ENCODE peak calls at places on chromosome 16, in ten cellular contexts. A is thoracic aorta, F is psoas muscle, O is heart right ventricle, Z is pancreas, C is lung, Y is A549, I is upper lobe of right lung, W is MM.1S, L is neural progenitor cell. Q is an unnamed sample.

GRCh38 chr16:67190041-67190440 is at the start of gene EXOC3L1:
- DNase-seq in A (no peak), F (no peak), O (no peak), Z (no peak), C (no peak), Y (no peak), I (no peak), W (no peak), L (no peak), Q (no peak)

GRCh38 chr16:52873997-52874500 is 178.6 kb downstream of the CHD9NB start:
- DNase-seq in A (no peak), F (no peak), O (no peak), Z (no peak), C (no peak), Y (no peak), I (no peak), W (no peak), L (peak), Q (no peak)

GRCh38 chr16:7853197-7853596 is 520.6 kb downstream of the RBFOX1 start:
- DNase-seq in A (no peak), F (no peak), O (no peak), Z (no peak), C (no peak), Y (no peak), I (no peak), W (no peak), L (no peak), Q (no peak)

GRCh38 chr16:11955713-11956123 is 9.3 kb upstream of the TNFRSF17 start:
- DNase-seq in A (no peak), F (no peak), O (no peak), Z (no peak), C (no peak), Y (peak), I (no peak), W (no peak), L (no peak), Q (peak)

GRCh38 chr16:86519649-86520316 is 9.5 kb downstream of the FOXF1 start:
- DNase-seq in A (no peak), F (peak), O (peak), Z (peak), C (no peak), Y (peak), I (peak), W (peak), L (peak), Q (peak)

GRCh38 chr16:12178251-12178990 is 201.9 kb downstream of the SNX29 start:
- DNase-seq in A (no peak), F (peak), O (peak), Z (no peak), C (peak), Y (no peak), I (no peak), W (no peak), L (peak), Q (no peak)

GRCh38 chr16:6835516-6835915 is 497.1 kb upstream of the RBFOX1 start:
- DNase-seq in A (no peak), F (no peak), O (no peak), Z (no peak), C (no peak), Y (no peak), I (no peak), W (no peak), L (no peak), Q (no peak)

GRCh38 chr16:69089091-69089912 is 16.2 kb upstream of the HAS3 start:
- DNase-seq in A (no peak), F (no peak), O (no peak), Z (no peak), C (no peak), Y (peak), I (peak), W (no peak), L (peak), Q (peak)

GRCh38 chr16:27378871-27379580 is 22.9 kb upstream of the IL21R start:
- DNase-seq in A (no peak), F (no peak), O (no peak), Z (no peak), C (no peak), Y (no peak), I (no peak), W (no peak), L (no peak), Q (no peak)

GRCh38 chr16:49281843-49282642 is 405 bp upstream of the CBLN1 start:
- DNase-seq in A (no peak), F (peak), O (peak), Z (peak), C (peak), Y (peak), I (peak), W (peak), L (peak), Q (peak)

GRCh38 chr16:46629331-46629843 is 8.2 kb upstream of the SHCBP1 start:
- DNase-seq in A (no peak), F (no peak), O (no peak), Z (no peak), C (no peak), Y (peak), I (no peak), W (peak), L (peak), Q (peak)

GRCh38 chr16:24908716-24909115 is 63.0 kb downstream of the SLC5A11 start:
- DNase-seq in A (no peak), F (no peak), O (no peak), Z (no peak), C (no peak), Y (no peak), I (no peak), W (no peak), L (no peak), Q (no peak)

GRCh38 chr16:28935924-28936783 is 4.4 kb downstream of the CD19 start:
- DNase-seq in A (peak), F (peak), O (peak), Z (peak), C (peak), Y (peak), I (peak), W (peak), L (peak), Q (peak)

GRCh38 chr16:17259751-17260270 is 210.9 kb downstream of the XYLT1 start:
- DNase-seq in A (no peak), F (no peak), O (no peak), Z (no peak), C (no peak), Y (no peak), I (no peak), W (no peak), L (no peak), Q (no peak)

GRCh38 chr16:57091200-57091989 is 988 bp upstream of the CPNE2 start:
- DNase-seq in A (peak), F (peak), O (peak), Z (peak), C (peak), Y (peak), I (peak), W (no peak), L (peak), Q (peak)

GRCh38 chr16:50509521-50510341 is 38.5 kb upstream of the NKD1 start:
- DNase-seq in A (no peak), F (no peak), O (no peak), Z (no peak), C (no peak), Y (peak), I (no peak), W (no peak), L (peak), Q (peak)

GRCh38 chr16:85056211-85056748 is 28.7 kb downstream of the KIAA0513 start:
- DNase-seq in A (no peak), F (no peak), O (no peak), Z (no peak), C (no peak), Y (no peak), I (no peak), W (no peak), L (peak), Q (no peak)

GRCh38 chr16:49277386-49277742 is 4.3 kb downstream of the CBLN1 start:
- DNase-seq in A (no peak), F (no peak), O (no peak), Z (no peak), C (no peak), Y (no peak), I (no peak), W (no peak), L (peak), Q (no peak)

GRCh38 chr16:70348991-70349390 is 2.3 kb downstream of the DDX19A start:
- DNase-seq in A (no peak), F (no peak), O (peak), Z (no peak), C (no peak), Y (no peak), I (no peak), W (no peak), L (no peak), Q (no peak)

GRCh38 chr16:85029413-85029794 is 1.8 kb downstream of the KIAA0513 start:
- DNase-seq in A (no peak), F (no peak), O (no peak), Z (no peak), C (no peak), Y (no peak), I (no peak), W (peak), L (no peak), Q (no peak)

GRCh38 chr16:11791144-11791828 is 5.8 kb downstream of the ZC3H7A start:
- DNase-seq in A (no peak), F (no peak), O (no peak), Z (no peak), C (peak), Y (no peak), I (peak), W (no peak), L (peak), Q (no peak)

GRCh38 chr16:3740934-3741333 is 23.6 kb upstream of the TRAP1 start:
- DNase-seq in A (no peak), F (no peak), O (no peak), Z (no peak), C (no peak), Y (no peak), I (no peak), W (no peak), L (no peak), Q (no peak)

GRCh38 chr16:48597563-48598392 is 12.2 kb downstream of the N4BP1 start:
- DNase-seq in A (no peak), F (no peak), O (no peak), Z (no peak), C (no peak), Y (no peak), I (no peak), W (no peak), L (no peak), Q (no peak)

GRCh38 chr16:22232277-22233049 is 26.4 kb downstream of the EEF2K start:
- DNase-seq in A (no peak), F (no peak), O (no peak), Z (peak), C (peak), Y (peak), I (peak), W (no peak), L (no peak), Q (peak)

GRCh38 chr16:72689851-72690250 is 358.1 kb downstream of the ZFHX3 start:
- DNase-seq in A (no peak), F (no peak), O (no peak), Z (no peak), C (no peak), Y (no peak), I (no peak), W (no peak), L (no peak), Q (no peak)

GRCh38 chr16:48358419-48358818 is 26.8 kb downstream of the SIAH1 start:
- DNase-seq in A (no peak), F (no peak), O (no peak), Z (no peak), C (no peak), Y (no peak), I (no peak), W (no peak), L (no peak), Q (no peak)

GRCh38 chr16:66382966-66383299 is 16.4 kb downstream of the CDH5 start:
- DNase-seq in A (no peak), F (no peak), O (no peak), Z (no peak), C (no peak), Y (peak), I (no peak), W (no peak), L (no peak), Q (peak)

GRCh38 chr16:6573577-6573976 is 759.1 kb upstream of the RBFOX1 start:
- DNase-seq in A (no peak), F (peak), O (no peak), Z (no peak), C (no peak), Y (no peak), I (peak), W (peak), L (peak), Q (no peak)

GRCh38 chr16:78375055-78375679 is 275.7 kb downstream of the WWOX start:
- DNase-seq in A (no peak), F (peak), O (no peak), Z (no peak), C (no peak), Y (no peak), I (no peak), W (no peak), L (no peak), Q (no peak)

GRCh38 chr16:83482545-83483162 is 325.1 kb upstream of the HSBP1 start:
- DNase-seq in A (no peak), F (no peak), O (no peak), Z (no peak), C (no peak), Y (no peak), I (no peak), W (no peak), L (no peak), Q (no peak)

GRCh38 chr16:70407811-70408274 is 31.1 kb downstream of the ST3GAL2 start:
- DNase-seq in A (no peak), F (no peak), O (no peak), Z (no peak), C (no peak), Y (no peak), I (no peak), W (no peak), L (peak), Q (no peak)

GRCh38 chr16:89314858-89315257 is 97.4 kb downstream of the ZNF778 start:
- DNase-seq in A (no peak), F (no peak), O (no peak), Z (no peak), C (no peak), Y (no peak), I (no peak), W (no peak), L (no peak), Q (no peak)
- H3K4me3 ChIP-seq in A (no peak), F (no peak), O (no peak), Z (no peak), C (no peak), Y (no peak), I (no peak), W (no peak), L (no peak), Q (no peak)

GRCh38 chr16:661184-661821 is 6.6 kb upstream of the RHOT2 start:
- DNase-seq in A (no peak), F (no peak), O (no peak), Z (no peak), C (no peak), Y (no peak), I (no peak), W (no peak), L (no peak), Q (no peak)
- TF ChIP-seq CTCF in A (no peak), F (no peak), O (no peak), Z (no peak), C (no peak), Y (no peak), I (no peak), W (no peak), L (no peak), Q (peak)

DNA sequence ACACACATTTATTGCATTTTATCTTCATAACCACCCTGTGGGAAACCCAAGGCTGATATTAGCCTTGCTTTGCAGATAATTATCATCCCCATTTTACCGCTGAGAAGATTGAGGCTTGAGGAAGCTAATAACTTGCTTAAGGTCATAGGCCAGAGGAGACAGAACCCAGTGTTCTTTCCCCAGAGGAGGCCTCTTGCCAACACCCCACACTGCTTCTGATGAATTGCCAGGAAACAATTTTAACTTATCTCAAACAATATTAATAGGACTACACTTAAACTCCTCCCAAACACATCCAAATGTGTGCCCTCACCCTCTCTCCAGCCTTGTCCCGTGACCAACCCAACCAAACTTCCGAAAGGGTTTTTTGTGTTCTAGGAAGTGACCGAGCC is 2.1 kb upstream of the SPG7 start:
- DNase-seq in A (no peak), F (no peak), O (no peak), Z (no peak), C (no peak), Y (no peak), I (no peak), W (no peak), L (no peak), Q (no peak)
- H3K4me3 ChIP-seq in A (peak), F (peak), O (no peak), Z (no peak), C (no peak), Y (peak), I (peak), W (no peak), L (no peak), Q (no peak)

DNA sequence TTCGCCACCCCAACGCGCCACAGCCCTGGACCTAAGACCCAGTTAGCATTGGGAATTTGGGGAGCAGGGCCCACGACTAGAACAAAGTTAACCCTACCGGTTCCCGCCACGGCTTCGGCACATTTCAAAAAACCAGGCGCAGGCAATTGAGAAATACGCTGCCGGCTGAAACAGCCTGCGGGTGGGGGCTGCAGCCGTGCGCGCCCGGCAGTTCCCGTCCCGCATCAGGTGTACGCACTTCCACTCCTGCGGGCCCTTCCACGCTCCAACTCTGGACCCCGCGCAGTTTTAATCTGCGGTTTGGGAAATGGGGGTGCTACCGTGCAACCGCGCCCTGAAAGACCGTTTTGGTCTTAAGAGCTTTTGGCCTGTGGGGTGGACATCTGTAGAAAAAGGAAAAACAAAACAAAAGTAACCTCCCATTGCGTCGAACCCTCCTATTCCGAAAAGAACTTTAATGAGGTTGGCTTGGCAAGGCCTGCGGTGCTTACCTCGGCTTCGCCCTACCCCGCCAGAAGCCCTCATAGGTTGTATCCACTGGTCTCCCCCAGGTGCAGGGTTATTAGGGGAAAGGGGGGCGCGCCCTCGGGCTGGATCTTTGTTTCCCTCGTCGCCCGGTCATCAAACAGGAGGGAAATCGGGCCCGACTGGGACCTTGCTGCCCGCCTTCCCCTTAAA is 7.1 kb downstream of the IRX5 start:
- DNase-seq in A (no peak), F (no peak), O (no peak), Z (no peak), C (no peak), Y (no peak), I (peak), W (no peak), L (no peak), Q (no peak)
- TF ChIP-seq CTCF in A (no peak), F (no peak), O (no peak), Z (no peak), C (no peak), Y (peak), I (no peak), W (no peak), L (no peak), Q (no peak)

GRCh38 chr16:19175492-19176262 is 7.6 kb downstream of the SYT17 start:
- DNase-seq in A (no peak), F (no peak), O (no peak), Z (no peak), C (no peak), Y (no peak), I (no peak), W (no peak), L (no peak), Q (no peak)
- H3K4me3 ChIP-seq in A (no peak), F (no peak), O (no peak), Z (no peak), C (no peak), Y (no peak), I (no peak), W (no peak), L (no peak), Q (no peak)

DNA sequence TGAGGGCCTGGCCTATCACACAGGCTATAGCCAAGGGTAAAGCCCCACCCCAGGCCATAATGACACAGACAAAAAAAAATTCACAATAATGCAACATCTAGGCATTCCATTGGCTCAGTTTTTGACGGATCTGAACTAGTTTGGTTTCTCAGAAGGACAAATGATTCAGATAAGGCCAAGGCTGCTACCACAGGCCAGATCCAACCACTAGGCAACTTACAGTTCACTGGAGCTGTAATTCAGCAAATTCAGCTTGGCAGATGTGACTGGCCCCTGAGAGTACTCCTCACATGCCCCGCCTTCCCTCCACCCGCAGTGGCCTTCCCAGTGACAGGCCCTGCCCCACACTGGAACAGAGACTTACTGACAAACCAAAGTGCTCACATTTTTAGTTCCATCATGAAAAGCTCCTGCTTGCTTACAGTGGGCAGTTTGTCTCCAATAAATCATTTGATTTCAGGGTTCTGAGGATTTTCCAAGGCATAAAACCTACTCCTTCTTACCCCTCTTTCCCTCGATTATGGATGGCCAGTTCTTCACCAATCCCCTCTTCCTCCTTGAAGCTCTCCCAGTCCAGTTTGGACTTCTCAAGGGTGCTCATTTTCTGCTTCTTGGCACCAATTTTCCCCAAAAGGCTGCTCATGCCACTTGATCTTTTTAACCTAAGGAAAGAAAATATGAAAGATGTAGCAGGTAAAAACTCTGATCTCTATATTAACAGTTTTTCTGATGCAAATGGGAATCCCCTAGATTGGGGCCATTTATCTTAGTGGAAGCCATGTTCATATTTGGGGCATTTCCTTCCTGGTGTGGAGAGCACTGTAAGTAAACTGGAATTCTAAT is 53.3 kb upstream of the BCAR1 start:
- DNase-seq in A (peak), F (no peak), O (peak), Z (peak), C (no peak), Y (peak), I (no peak), W (no peak), L (no peak), Q (peak)
- TF ChIP-seq CTCF in A (peak), F (no peak), O (no peak), Z (no peak), C (no peak), Y (no peak), I (no peak), W (no peak), L (no peak), Q (peak)

GRCh38 chr16:980595-980854 is 1.0 kb upstream of the SOX8 start:
- DNase-seq in A (no peak), F (no peak), O (no peak), Z (no peak), C (no peak), Y (no peak), I (no peak), W (no peak), L (no peak), Q (no peak)
- H3K4me3 ChIP-seq in A (peak), F (peak), O (peak), Z (peak), C (peak), Y (peak), I (peak), W (no peak), L (peak), Q (no peak)

DNA sequence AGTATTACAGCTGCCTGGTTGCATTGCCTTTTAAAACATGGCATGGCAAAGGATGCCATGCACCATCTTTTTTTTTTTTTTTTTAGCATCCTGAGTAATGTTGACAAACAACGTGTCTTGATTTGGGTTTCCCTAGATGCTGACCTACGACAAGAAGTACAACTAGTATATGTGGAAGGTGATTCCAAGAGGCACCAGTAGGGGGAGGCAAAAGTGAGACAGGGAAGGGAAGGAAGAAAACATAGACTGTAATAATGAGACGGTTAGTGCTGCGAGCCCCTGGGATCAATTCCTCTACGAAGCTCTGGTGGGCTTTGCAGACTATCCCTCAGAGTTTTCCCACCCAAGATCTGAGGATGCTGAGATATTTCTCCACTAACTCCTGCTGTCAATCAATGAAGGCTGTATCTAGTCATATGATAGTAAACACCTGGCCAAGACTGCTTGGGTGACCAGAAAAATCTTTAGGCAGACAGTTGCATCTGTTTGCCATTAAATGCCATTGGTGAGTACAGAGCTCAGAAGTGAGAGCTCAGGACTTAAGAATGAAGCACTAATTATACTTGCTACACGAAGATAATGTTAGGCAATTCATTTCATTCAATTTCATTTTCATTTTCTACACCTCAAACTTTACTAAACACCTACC is 458.6 kb upstream of the GOT2 start:
- DNase-seq in A (no peak), F (no peak), O (peak), Z (no peak), C (no peak), Y (peak), I (no peak), W (peak), L (peak), Q (peak)
- TF ChIP-seq CTCF in A (no peak), F (no peak), O (peak), Z (no peak), C (peak), Y (peak), I (peak), W (peak), L (peak), Q (peak)